ENCODE peak calls at places on chromosomes 12 and 14, in seven cellular contexts. N, Z, X, L, H, P and K are unnamed samples.

GRCh38 chr12:101892794-101893193 is 15.4 kb downstream of the DRAM1 start:
- DNase-seq in X (no peak), N (no peak), Z (no peak), P (no peak), H (no peak), L (no peak), K (no peak)

GRCh38 chr12:43349863-43350262 is 202.1 kb downstream of the ADAMTS20 start:
- DNase-seq in H (no peak), N (no peak), L (no peak), X (no peak), Z (no peak), P (peak; percentile 7), K (peak; percentile 20)

GRCh38 chr12:91178139-91178561 is 4.5 kb downstream of the DCN start:
- DNase-seq in Z (no peak), X (no peak), L (peak; percentile 25), P (peak; percentile 40), N (no peak), H (no peak), K (peak; percentile 26)

GRCh38 chr12:64097346-64098105 is 124.6 kb downstream of the KICS2 start:
- DNase-seq in X (no peak), N (no peak), H (no peak), Z (no peak), L (no peak), P (no peak), K (no peak)

GRCh38 chr14:99363616-99364290 is 91.8 kb upstream of the BCL11B start:
- DNase-seq in H (no peak), X (no peak), L (no peak), N (no peak), P (no peak), Z (no peak), K (no peak)

GRCh38 chr12:78316656-78317055 is 486.0 kb downstream of the NAV3 start:
- DNase-seq in N (no peak), L (no peak), X (no peak), P (no peak), H (no peak), Z (no peak), K (no peak)

GRCh38 chr14:64540208-64541202 is at the start of gene HSPA2:
- DNase-seq in N (peak; percentile 98), H (peak; percentile 99), P (peak; percentile 100), Z (peak; percentile 90), X (peak; percentile 99), L (peak; percentile 99), K (peak; percentile 100)

GRCh38 chr12:131796754-131797587 is 31.2 kb upstream of the MMP17 start:
- DNase-seq in P (no peak), X (no peak), H (no peak), L (no peak), N (no peak), Z (no peak), K (no peak)

GRCh38 chr12:54301428-54302045 is 722 bp upstream of the NFE2 start:
- DNase-seq in X (no peak), Z (no peak), P (no peak), N (no peak), L (no peak), H (no peak), K (no peak)

GRCh38 chr12:6229823-6230222 is 29.6 kb downstream of the CD9 start:
- DNase-seq in X (peak; percentile 66), P (peak; percentile 82), Z (no peak), L (peak; percentile 83), H (peak; percentile 55), N (no peak), K (peak; percentile 78)

GRCh38 chr14:100246809-100247428 is 8.0 kb downstream of the YY1 start:
- DNase-seq in N (no peak), Z (no peak), X (no peak), P (peak; percentile 57), H (no peak), L (peak; percentile 30), K (peak; percentile 71)

GRCh38 chr12:93572712-93573551 is 457 bp downstream of the SOCS2 start:
- DNase-seq in Z (peak; percentile 16), H (peak; percentile 8), P (peak; percentile 69), L (peak; percentile 30), X (peak; percentile 29), N (peak; percentile 43), K (peak; percentile 41)

GRCh38 chr12:26701604-26702215 is 131.3 kb downstream of the ITPR2 start:
- DNase-seq in X (no peak), Z (no peak), H (no peak), N (no peak), P (peak; percentile 59), L (peak; percentile 77), K (peak; percentile 58)

GRCh38 chr12:114164354-114164753 is 198.2 kb upstream of the RBM19 start:
- DNase-seq in N (no peak), Z (no peak), X (no peak), H (no peak), P (no peak), L (no peak), K (no peak)

GRCh38 chr12:55060470-55060869 is 40.7 kb downstream of the NEUROD4 start:
- DNase-seq in X (no peak), P (no peak), Z (no peak), H (no peak), N (peak; percentile 52), L (no peak), K (peak; percentile 64)

GRCh38 chr14:104350463-104351185 is 212.2 kb downstream of the KIF26A start:
- DNase-seq in P (no peak), H (peak; percentile 85), Z (no peak), N (peak; percentile 3), L (peak; percentile 94), X (peak; percentile 84), K (no peak)

GRCh38 chr12:116539361-116539771 is 19.8 kb upstream of the MAP1LC3B2 start:
- DNase-seq in X (no peak), P (no peak), H (no peak), L (no peak), N (no peak), Z (no peak), K (peak; percentile 66)

GRCh38 chr14:74324945-74325361 is 22.2 kb upstream of the ABCD4 start:
- DNase-seq in L (peak; percentile 8), P (peak; percentile 57), Z (no peak), H (no peak), X (no peak), N (no peak), K (peak; percentile 33)

GRCh38 chr14:103361868-103362267 is 23.3 kb upstream of the MARK3 start:
- DNase-seq in L (no peak), P (peak; percentile 72), N (peak; percentile 28), Z (no peak), H (no peak), X (no peak), K (peak; percentile 98)

GRCh38 chr14:70988452-70988851 is 81.2 kb downstream of the PCNX1 start:
- DNase-seq in X (no peak), L (no peak), Z (no peak), N (no peak), H (no peak), P (no peak), K (no peak)

GRCh38 chr14:87131879-87132278 is 861.1 kb downstream of the GALC start:
- DNase-seq in H (no peak), N (no peak), P (peak; percentile 4), Z (no peak), X (peak; percentile 13), L (peak; percentile 42), K (peak; percentile 96)

GRCh38 chr12:50771409-50771808 is 7.5 kb downstream of the ATF1 start:
- DNase-seq in H (no peak), X (no peak), N (no peak), Z (no peak), L (no peak), P (no peak), K (no peak)

GRCh38 chr12:111819191-111820158 is 22.6 kb upstream of the MAPKAPK5 start:
- DNase-seq in L (no peak), Z (no peak), X (no peak), H (no peak), N (no peak), P (no peak), K (peak; percentile 60)

GRCh38 chr12:57590892-57591566 is at the start of gene PIP4K2C:
- DNase-seq in L (peak; percentile 80), N (peak; percentile 80), P (peak; percentile 86), Z (peak; percentile 73), X (peak; percentile 78), H (peak; percentile 83), K (peak; percentile 89)

GRCh38 chr12:44428825-44429224 is 447.3 kb downstream of the NELL2 start:
- DNase-seq in L (no peak), N (no peak), H (no peak), P (no peak), X (no peak), Z (no peak), K (no peak)

GRCh38 chr12:91920740-91921139 is 224.9 kb downstream of the BTG1 start:
- DNase-seq in H (no peak), Z (no peak), X (no peak), L (no peak), P (no peak), N (no peak), K (no peak)

GRCh38 chr12:16920451-16920850 is 314.5 kb upstream of the LMO3 start:
- DNase-seq in L (no peak), P (no peak), H (no peak), X (no peak), N (no peak), Z (no peak), K (peak; percentile 7)

GRCh38 chr14:54147285-54147684 is 190.7 kb upstream of the BMP4 start:
- DNase-seq in N (no peak), Z (no peak), P (peak; percentile 15), L (no peak), X (no peak), H (no peak), K (peak; percentile 79)

GRCh38 chr12:40917561-40917960 is 225.3 kb downstream of the CNTN1 start:
- DNase-seq in P (no peak), X (no peak), H (no peak), N (no peak), Z (no peak), L (no peak), K (no peak)

GRCh38 chr12:53054112-53054878 is 4.4 kb downstream of the TNS2 start:
- DNase-seq in Z (peak; percentile 87), H (peak; percentile 96), L (peak; percentile 99), X (peak; percentile 97), N (peak; percentile 93), P (peak; percentile 97), K (peak; percentile 97)

GRCh38 chr12:108856170-108856427 is 1.3 kb downstream of the SSH1 start:
- DNase-seq in H (no peak), N (no peak), Z (no peak), P (no peak), L (no peak), X (no peak), K (no peak)

GRCh38 chr14:79791055-79791732 is 420.1 kb downstream of the DIO2 start:
- DNase-seq in H (no peak), P (no peak), N (no peak), L (no peak), X (no peak), Z (no peak), K (no peak)